ENCODE peak calls at places on chromosome 15, in ten cellular contexts. G is ovary, U is sigmoid colon, V is IMR-90, S is uterus, N is heart left ventricle, E is K562, Z is A549, K is HepG2, I is endothelial cell of umbilical vein. A is an unnamed sample.

GRCh38 chr15:60722328-60723112 is 243.6 kb upstream of the ICE2 start:
- DNase-seq in K (no peak), E (no peak), U (no peak), Z (no peak), V (no peak), S (no peak), I (no peak), G (no peak), N (no peak), A (no peak)

GRCh38 chr15:89187911-89188514 is 33.4 kb downstream of the RLBP1 start:
- DNase-seq in U (no peak), G (no peak), S (no peak), V (peak; percentile 42), K (no peak), N (no peak), I (no peak), E (no peak), Z (no peak), A (no peak)

GRCh38 chr15:62868507-62868906 is 174.0 kb upstream of the TPM1 start:
- DNase-seq in G (no peak), N (no peak), S (no peak), K (no peak), V (no peak), E (no peak), Z (no peak), U (peak; percentile 80), I (no peak), A (no peak)

GRCh38 chr15:96219681-96220080 is 110.8 kb upstream of the NR2F2 start:
- DNase-seq in K (no peak), G (no peak), V (no peak), E (no peak), Z (no peak), U (no peak), N (no peak), I (no peak), S (no peak), A (no peak)

GRCh38 chr15:83200162-83200561 is 7.5 kb downstream of the HDGFL3 start:
- DNase-seq in K (no peak), V (peak; percentile 78), N (no peak), S (no peak), E (no peak), G (no peak), U (no peak), Z (no peak), I (no peak), A (no peak)

GRCh38 chr15:65519781-65520299 is 2.4 kb upstream of the DPP8 start:
- DNase-seq in U (no peak), K (no peak), V (no peak), S (no peak), I (no peak), G (no peak), Z (no peak), N (no peak), E (no peak), A (no peak)

GRCh38 chr15:47571241-47571640 is 146.1 kb upstream of the SEMA6D start:
- DNase-seq in K (no peak), I (no peak), G (no peak), Z (no peak), V (no peak), U (no peak), N (no peak), E (no peak), S (no peak), A (no peak)

GRCh38 chr15:63466378-63467192 is 37.8 kb upstream of the USP3 start:
- DNase-seq in E (peak; percentile 77), V (peak; percentile 70), U (no peak), S (no peak), K (peak; percentile 66), I (peak; percentile 77), G (peak; percentile 24), N (no peak), Z (peak; percentile 91), A (no peak)

GRCh38 chr15:61201322-61201721 is 27.8 kb downstream of the RORA start:
- DNase-seq in I (no peak), N (no peak), E (no peak), G (no peak), V (no peak), K (no peak), Z (no peak), S (no peak), U (no peak), A (no peak)

GRCh38 chr15:66865622-66866611 is 163.9 kb downstream of the SMAD6 start:
- DNase-seq in S (no peak), G (no peak), K (no peak), V (no peak), N (peak; percentile 62), I (no peak), Z (no peak), E (no peak), U (peak; percentile 68), A (peak; percentile 32)

GRCh38 chr15:58749532-58750337 is at the start of gene ADAM10:
- DNase-seq in Z (peak; percentile 99), V (peak; percentile 99), U (peak; percentile 100), G (peak; percentile 99), S (peak; percentile 99), E (peak; percentile 99), I (peak; percentile 99), N (peak; percentile 100), K (peak; percentile 95), A (peak; percentile 88)

GRCh38 chr15:99279290-99279689 is 28.0 kb downstream of the LRRC28 start:
- DNase-seq in G (no peak), U (no peak), I (no peak), E (no peak), S (no peak), K (no peak), N (no peak), V (no peak), Z (no peak), A (no peak)

GRCh38 chr15:99283739-99284138 is 32.5 kb downstream of the LRRC28 start:
- DNase-seq in U (no peak), S (no peak), I (peak; percentile 42), Z (no peak), K (no peak), N (no peak), E (no peak), G (no peak), V (peak; percentile 15), A (no peak)

GRCh38 chr15:99275525-99276128 is 24.3 kb downstream of the LRRC28 start:
- DNase-seq in V (no peak), N (no peak), K (no peak), S (no peak), I (no peak), Z (no peak), U (no peak), G (no peak), E (no peak), A (no peak)

GRCh38 chr15:99282129-99282528 is 30.8 kb downstream of the LRRC28 start:
- DNase-seq in G (no peak), U (no peak), E (no peak), I (peak; percentile 12), N (no peak), V (no peak), S (no peak), Z (no peak), K (no peak), A (no peak)

GRCh38 chr15:99279783-99280307 is 28.6 kb downstream of the LRRC28 start:
- DNase-seq in K (no peak), N (no peak), G (no peak), I (no peak), V (no peak), E (no peak), S (no peak), Z (no peak), U (no peak), A (no peak)
- H3K4me1 ChIP-seq in K (peaks cover 7% of the 10 kb centered on the region), N (peaks cover 6% of the 10 kb centered on the region), G (no peaks in the 10 kb centered on the region), I (peaks cover 15% of the 10 kb centered on the region), V (no peaks in the 10 kb centered on the region), E (no peaks in the 10 kb centered on the region), S (no peaks in the 10 kb centered on the region), Z (no peaks in the 10 kb centered on the region), U (no peaks in the 10 kb centered on the region), A (peaks cover 7% of the 10 kb centered on the region)

GRCh38 chr15:101614761-101615160 is 37.4 kb downstream of the TM2D3 start:
- DNase-seq in Z (no peak), I (no peak), K (no peak), N (no peak), V (no peak), S (no peak), G (no peak), U (no peak), E (no peak), A (no peak)

GRCh38 chr15:101611580-101612299 is 40.4 kb downstream of the TM2D3 start:
- DNase-seq in U (no peak), V (no peak), N (no peak), E (no peak), S (no peak), K (no peak), G (no peak), I (no peak), Z (no peak), A (no peak)

GRCh38 chr15:101614001-101614585 is 38.1 kb downstream of the TM2D3 start:
- DNase-seq in K (no peak), U (no peak), E (no peak), N (no peak), Z (no peak), G (no peak), I (no peak), V (no peak), S (no peak), A (no peak)

GRCh38 chr15:101612676-101613075 is 39.5 kb downstream of the TM2D3 start:
- DNase-seq in E (no peak), S (no peak), G (no peak), U (no peak), Z (no peak), N (no peak), I (no peak), K (no peak), V (no peak), A (no peak)

GRCh38 chr15:101613130-101614000 is 38.8 kb downstream of the TM2D3 start:
- DNase-seq in N (peak; percentile 96), K (peak; percentile 65), I (no peak), S (peak; percentile 68), U (peak; percentile 85), E (peak; percentile 25), V (peak; percentile 31), G (peak; percentile 68), Z (no peak), A (no peak)
- TF ChIP-seq POLR2A in N (no peak), K (peak; percentile 66), I (no peak), S (no peak), U (no peak), E (no peak), V (no peak), G (no peak), Z (no peak), A (no peak)

GRCh38 chr15:25052191-25052999 is 97.6 kb downstream of the SNRPN start:
- DNase-seq in U (peak; percentile 42), S (peak; percentile 11), V (no peak), N (no peak), K (no peak), G (no peak), I (no peak), Z (no peak), E (no peak), A (no peak)
- H3K9me3 ChIP-seq in U (peaks cover 68% of the 10 kb centered on the region), S (peaks cover 99% of the 10 kb centered on the region), V (peaks cover 91% of the 10 kb centered on the region), N (peaks cover 15% of the 10 kb centered on the region), K (peaks cover 100% of the 10 kb centered on the region), G (peaks cover 92% of the 10 kb centered on the region), I (peaks cover 50% of the 10 kb centered on the region), Z (peaks cover 70% of the 10 kb centered on the region), E (no peaks in the 10 kb centered on the region), A (peaks cover 100% of the 10 kb centered on the region)

DNA sequence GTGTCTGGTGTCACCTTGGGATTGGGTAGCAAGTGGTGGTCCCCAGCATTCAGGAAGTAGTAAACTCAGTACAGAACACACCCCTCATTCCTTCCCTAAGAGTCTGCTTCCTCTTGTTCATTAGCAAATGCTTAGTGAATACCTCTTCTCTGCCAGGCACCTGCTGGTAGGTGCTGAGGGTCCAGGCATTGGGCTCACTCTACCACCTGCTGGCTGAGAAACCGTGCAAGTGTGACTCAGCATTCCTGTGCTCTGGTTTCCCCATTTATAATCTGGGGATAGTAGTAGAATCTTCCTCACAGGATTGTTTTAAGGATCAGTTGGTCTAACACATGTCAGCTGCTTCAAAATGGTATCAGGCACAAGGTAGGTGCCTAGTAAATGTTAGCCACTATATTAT is 4.8 kb downstream of the SHF start:
- DNase-seq in S (no peak), G (no peak), U (no peak), V (no peak), Z (no peak), K (no peak), I (no peak), E (no peak), N (no peak), A (no peak)
- H3K4me1 ChIP-seq in S (no peaks in the 10 kb centered on the region), G (peaks cover 10% of the 10 kb centered on the region), U (peaks cover 33% of the 10 kb centered on the region), V (peaks cover 6% of the 10 kb centered on the region), Z (peaks cover 4% of the 10 kb centered on the region), K (peaks cover 63% of the 10 kb centered on the region), I (peaks cover under 1% of the 10 kb centered on the region), E (peaks cover 18% of the 10 kb centered on the region), N (peaks cover 19% of the 10 kb centered on the region), A (peaks cover 20% of the 10 kb centered on the region)

A was measured in esophagus squamous epithelium.